ENCODE peak calls at places on chromosomes 12 and 14, in six cellular contexts. Y is mucosa of descending colon; X is fibroblast of the aortic adventitia; C is choroid plexus epithelial cell; R is naive thymus-derived CD4-positive, alpha-beta T cell; U is A549. Z is an unnamed sample.

GRCh38 chr14:96261772-96262485 is 5.9 kb downstream of the BDKRB1 start:
- DNase-seq in Y (no peak), X (no peak), C (no peak), R (no peak), U (no peak), Z (no peak)

GRCh38 chr14:106840258-106840657 is 1313.9 kb downstream of the TMEM121 start:
- DNase-seq in Y (no peak), X (no peak), C (no peak), R (peak), U (no peak), Z (no peak)

GRCh38 chr12:59004466-59004865 is 84.2 kb upstream of the LRIG3 start:
- DNase-seq in Y (no peak), X (no peak), C (no peak), R (no peak), U (no peak), Z (no peak)

GRCh38 chr14:97624985-97625384 is 827.8 kb downstream of the VRK1 start:
- DNase-seq in Y (no peak), X (no peak), C (no peak), R (no peak), U (no peak), Z (no peak)

GRCh38 chr12:49057888-49058287 is 2.7 kb downstream of the KMT2D start:
- DNase-seq in Y (no peak), X (no peak), C (no peak), R (no peak), U (no peak), Z (no peak)

GRCh38 chr12:10695852-10696251 is 22.0 kb upstream of the STYK1 start:
- DNase-seq in Y (no peak), X (no peak), C (no peak), R (no peak), U (no peak), Z (no peak)

GRCh38 chr12:88453323-88453722 is 126.9 kb downstream of the KITLG start:
- DNase-seq in Y (no peak), X (peak), C (peak), R (no peak), U (no peak), Z (peak)

GRCh38 chr12:9634177-9634803 is 26.6 kb upstream of the KLRB1 start:
- DNase-seq in Y (no peak), X (peak), C (peak), R (peak), U (peak), Z (no peak)

GRCh38 chr12:96371787-96372699 is 28.2 kb downstream of the CDK17 start:
- DNase-seq in Y (no peak), X (peak), C (no peak), R (no peak), U (no peak), Z (no peak)

GRCh38 chr14:72771561-72771960 is 122.3 kb downstream of the DPF3 start:
- DNase-seq in Y (peak), X (no peak), C (no peak), R (no peak), U (no peak), Z (no peak)

GRCh38 chr14:101551729-101552595 is 9.3 kb upstream of the DIO3 start:
- DNase-seq in Y (peak), X (no peak), C (no peak), R (no peak), U (no peak), Z (no peak)
- H3K4me3 ChIP-seq in Y (no peak), X (no peak), C (no peak), R (no peak), U (no peak), Z (no peak)

GRCh38 chr12:53725824-53726223 is 1.4 kb downstream of the CALCOCO1 start:
- DNase-seq in Y (no peak), X (peak), C (no peak), R (no peak), U (no peak), Z (no peak)
- H3K4me3 ChIP-seq in Y (no peak), X (peak), C (peak), R (peak), U (no peak), Z (peak)

DNA sequence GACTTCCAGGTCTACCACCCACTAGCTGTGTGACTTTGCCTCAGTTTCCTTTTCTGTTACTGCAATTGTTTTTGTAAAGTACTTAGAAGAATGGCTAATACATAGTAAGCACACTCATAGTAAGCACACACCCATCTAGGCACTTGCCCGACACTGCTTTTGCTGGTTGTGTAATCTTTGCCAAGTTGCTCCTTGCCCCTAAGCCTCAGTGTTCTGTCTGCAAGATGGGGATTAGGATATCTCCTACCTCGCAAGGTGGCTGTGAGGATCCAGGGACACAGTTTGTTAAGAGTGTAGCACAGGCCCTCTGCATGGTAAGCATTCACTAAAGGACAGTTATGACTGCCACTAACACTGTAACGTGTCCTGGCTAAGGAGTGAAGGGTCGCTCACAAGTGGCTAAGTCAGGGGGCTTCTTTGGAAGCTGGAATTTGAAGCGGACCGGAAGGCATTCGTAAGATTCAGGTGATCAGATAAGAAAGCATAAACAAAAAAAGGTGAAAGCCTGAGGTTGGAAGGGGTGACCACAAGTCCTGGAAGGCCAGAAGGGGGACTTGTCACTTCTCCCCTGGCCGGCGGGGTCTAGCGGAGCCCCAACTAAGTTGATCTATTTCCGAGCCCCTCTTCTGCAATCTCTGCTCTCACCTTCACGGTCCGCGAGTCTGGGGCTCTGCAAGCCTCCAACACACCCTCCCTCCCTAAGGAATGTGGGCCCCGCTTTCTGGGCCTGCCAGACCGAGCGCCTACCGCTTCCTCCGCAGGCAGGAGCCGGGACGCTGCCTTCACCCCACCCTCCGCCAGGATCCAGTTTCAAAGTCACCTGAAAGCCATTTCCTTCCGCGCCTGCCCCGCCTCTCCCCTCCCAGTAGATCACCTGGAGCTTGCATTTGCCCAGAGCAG is 1.5 kb upstream of the PLEKHG3 start:
- DNase-seq in Y (peak), X (no peak), C (no peak), R (peak), U (no peak), Z (no peak)
- H3K4me3 ChIP-seq in Y (no peak), X (no peak), C (no peak), R (peak), U (no peak), Z (no peak)

GRCh38 chr14:77589099-77589498 is 27.3 kb downstream of the SPTLC2 start:
- DNase-seq in Y (no peak), X (no peak), C (no peak), R (no peak), U (no peak), Z (no peak)
- H3K4me3 ChIP-seq in Y (no peak), X (no peak), C (no peak), R (no peak), U (no peak), Z (no peak)

GRCh38 chr14:24215495-24216344 is at the start of gene MDP1:
- DNase-seq in Y (peak), X (peak), C (peak), R (peak), U (peak), Z (peak)

GRCh38 chr14:24211311-24211710 is 2.0 kb downstream of the CHMP4A start:
- DNase-seq in Y (no peak), X (no peak), C (no peak), R (no peak), U (no peak), Z (no peak)

GRCh38 chr14:24212924-24213865 is at the start of gene CHMP4A:
- DNase-seq in Y (peak), X (peak), C (peak), R (peak), U (peak), Z (peak)

GRCh38 chr14:24216345-24216699 is 456 bp upstream of the MDP1 start:
- DNase-seq in Y (no peak), X (no peak), C (no peak), R (no peak), U (no peak), Z (no peak)

DNA sequence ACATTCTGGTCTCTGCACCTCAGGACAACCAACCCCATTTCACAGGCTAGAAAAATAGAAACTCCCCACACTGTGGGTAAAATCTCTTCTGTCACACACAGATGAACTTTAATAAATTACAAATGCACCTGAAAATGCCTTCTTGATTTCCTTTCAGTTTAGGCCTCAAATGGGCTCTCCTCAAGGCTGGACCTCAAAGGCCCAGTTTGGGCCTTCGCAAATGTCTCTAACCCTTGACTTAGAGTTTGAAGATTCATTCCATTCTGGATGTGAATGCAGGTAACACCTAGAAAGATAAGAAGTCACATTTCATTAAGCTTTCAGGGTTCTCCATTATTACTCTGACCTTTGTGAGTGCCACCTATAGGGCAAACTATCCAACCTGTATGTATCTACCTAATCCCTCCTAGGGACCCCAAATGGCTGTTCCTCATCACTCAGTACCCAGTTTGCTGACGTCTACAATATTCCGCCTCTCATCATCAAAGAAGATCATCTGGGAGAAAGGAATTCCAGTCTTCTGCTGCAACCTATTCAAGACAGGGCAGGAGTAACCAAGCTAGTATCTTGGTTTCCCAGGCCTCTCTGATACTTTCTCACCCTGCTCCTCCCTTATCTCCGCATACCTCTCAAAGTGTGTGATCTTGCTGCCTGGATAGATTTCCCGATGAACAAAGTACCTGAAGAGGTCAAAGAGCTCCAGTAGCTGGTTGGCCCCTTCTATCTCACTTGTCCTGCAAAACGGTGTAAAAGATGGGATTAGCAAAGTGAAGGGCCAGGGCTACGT is 771 bp upstream of the CHMP4A start:
- DNase-seq in Y (no peak), X (no peak), C (no peak), R (no peak), U (no peak), Z (no peak)
- H3K4me3 ChIP-seq in Y (no peak), X (peak), C (peak), R (peak), U (peak), Z (peak)

GRCh38 chr14:54742492-54743350 is 159.9 kb downstream of the GCH1 start:
- DNase-seq in Y (no peak), X (no peak), C (no peak), R (no peak), U (no peak), Z (no peak)
- H3K4me3 ChIP-seq in Y (no peak), X (no peak), C (no peak), R (no peak), U (no peak), Z (no peak)

Z was measured in skeletal muscle cell.